ENCODE peak calls at places on chromosomes 13 and 19, in six cellular contexts. One of them, this sample, is unnamed.
A peak's percentile ranks its signal among the peaks of the same experiment; 100 is the strongest.

GRCh38 chr13:59425211-59425721 is 738.5 kb downstream of the DIAPH3 start:
- DNase-seq in MM.1S: no peak
- DNase-seq in hepatocyte: no peak
- DNase-seq in GM23248: peak; percentile 43
- DNase-seq in OCI-LY7: no peak
- DNase-seq in PC-3: no peak
- DNase-seq in this sample: no peak

GRCh38 chr13:94548382-94549240 is 47.3 kb downstream of the TGDS start:
- DNase-seq in MM.1S: peak; percentile 80
- DNase-seq in hepatocyte: peak; percentile 78
- DNase-seq in GM23248: peak; percentile 58
- DNase-seq in OCI-LY7: peak; percentile 52
- DNase-seq in PC-3: peak; percentile 46
- DNase-seq in this sample: no peak

GRCh38 chr13:99995503-99996176 is 14.1 kb downstream of the ZIC2 start:
- DNase-seq in MM.1S: no peak
- DNase-seq in hepatocyte: no peak
- DNase-seq in GM23248: no peak
- DNase-seq in OCI-LY7: no peak
- DNase-seq in PC-3: no peak
- DNase-seq in this sample: no peak

GRCh38 chr13:28049215-28049614 is 51.2 kb downstream of the FLT3 start:
- DNase-seq in MM.1S: no peak
- DNase-seq in hepatocyte: no peak
- DNase-seq in GM23248: no peak
- DNase-seq in OCI-LY7: no peak
- DNase-seq in PC-3: no peak
- DNase-seq in this sample: no peak

GRCh38 chr13:25630327-25630726 is 258.6 kb downstream of the ATP8A2 start:
- DNase-seq in MM.1S: no peak
- DNase-seq in hepatocyte: no peak
- DNase-seq in GM23248: no peak
- DNase-seq in OCI-LY7: no peak
- DNase-seq in PC-3: no peak
- DNase-seq in this sample: no peak

GRCh38 chr13:93915269-93915809 is 564.1 kb downstream of the DCT start:
- DNase-seq in MM.1S: no peak
- DNase-seq in hepatocyte: no peak
- DNase-seq in GM23248: peak; percentile 86
- DNase-seq in OCI-LY7: no peak
- DNase-seq in PC-3: no peak
- DNase-seq in this sample: no peak

GRCh38 chr13:32445461-32445860 is 17.5 kb upstream of the N4BP2L1 start:
- DNase-seq in MM.1S: no peak
- DNase-seq in hepatocyte: no peak
- DNase-seq in GM23248: no peak
- DNase-seq in OCI-LY7: no peak
- DNase-seq in PC-3: no peak
- DNase-seq in this sample: no peak

GRCh38 chr19:45470147-45471081 is 2.6 kb downstream of the FOSB start:
- DNase-seq in MM.1S: no peak
- DNase-seq in hepatocyte: peak; percentile 44
- DNase-seq in GM23248: peak; percentile 90
- DNase-seq in OCI-LY7: no peak
- DNase-seq in PC-3: peak; percentile 84
- DNase-seq in this sample: peak; percentile 74

GRCh38 chr19:5292843-5293606 is 47.6 kb downstream of the PTPRS start:
- DNase-seq in MM.1S: no peak
- DNase-seq in hepatocyte: peak; percentile 89
- DNase-seq in GM23248: peak; percentile 92
- DNase-seq in OCI-LY7: peak; percentile 83
- DNase-seq in PC-3: peak; percentile 67
- DNase-seq in this sample: peak; percentile 50

GRCh38 chr13:30796833-30797601 is 61.7 kb downstream of the ALOX5AP start:
- DNase-seq in MM.1S: no peak
- DNase-seq in hepatocyte: no peak
- DNase-seq in GM23248: no peak
- DNase-seq in OCI-LY7: no peak
- DNase-seq in PC-3: peak; percentile 3
- DNase-seq in this sample: no peak

GRCh38 chr13:114135731-114136171 is 3.3 kb upstream of the RASA3 start:
- DNase-seq in MM.1S: no peak
- DNase-seq in hepatocyte: no peak
- DNase-seq in GM23248: no peak
- DNase-seq in OCI-LY7: no peak
- DNase-seq in PC-3: no peak
- DNase-seq in this sample: no peak

GRCh38 chr19:52492991-52493470 is 34.4 kb upstream of the ZNF808 start:
- DNase-seq in MM.1S: no peak
- DNase-seq in hepatocyte: peak; percentile 73
- DNase-seq in GM23248: no peak
- DNase-seq in OCI-LY7: no peak
- DNase-seq in PC-3: no peak
- DNase-seq in this sample: no peak

GRCh38 chr13:100673831-100674362 is 698 bp downstream of the TMTC4 start:
- DNase-seq in MM.1S: peak; percentile 24
- DNase-seq in hepatocyte: peak; percentile 82
- DNase-seq in GM23248: peak; percentile 88
- DNase-seq in OCI-LY7: peak; percentile 11
- DNase-seq in PC-3: peak; percentile 70
- DNase-seq in this sample: peak; percentile 37

GRCh38 chr19:47573076-47574026 is at the start of gene ZNF541:
- DNase-seq in MM.1S: no peak
- DNase-seq in hepatocyte: no peak
- DNase-seq in GM23248: peak; percentile 69
- DNase-seq in OCI-LY7: no peak
- DNase-seq in PC-3: no peak
- DNase-seq in this sample: no peak

GRCh38 chr13:48656621-48657020 is 2.9 kb downstream of the CYSLTR2 start:
- DNase-seq in MM.1S: no peak
- DNase-seq in hepatocyte: no peak
- DNase-seq in GM23248: no peak
- DNase-seq in OCI-LY7: no peak
- DNase-seq in PC-3: no peak
- DNase-seq in this sample: no peak

GRCh38 chr13:95115525-95115924 is 185.7 kb downstream of the ABCC4 start:
- DNase-seq in MM.1S: no peak
- DNase-seq in hepatocyte: peak; percentile 61
- DNase-seq in GM23248: no peak
- DNase-seq in OCI-LY7: no peak
- DNase-seq in PC-3: peak; percentile 93
- DNase-seq in this sample: peak; percentile 40

GRCh38 chr19:12952488-12953455 is 4.3 kb downstream of the GADD45GIP1 start:
- DNase-seq in MM.1S: no peak
- DNase-seq in hepatocyte: no peak
- DNase-seq in GM23248: peak; percentile 94
- DNase-seq in OCI-LY7: no peak
- DNase-seq in PC-3: peak; percentile 60
- DNase-seq in this sample: no peak

GRCh38 chr19:42658148-42658547 is 63.4 kb upstream of the CEACAM8 start:
- DNase-seq in MM.1S: no peak
- DNase-seq in hepatocyte: no peak
- DNase-seq in GM23248: peak; percentile 27
- DNase-seq in OCI-LY7: no peak
- DNase-seq in PC-3: no peak
- DNase-seq in this sample: no peak

GRCh38 chr19:13764821-13765394 is 586 bp downstream of the MRI1 start:
- DNase-seq in MM.1S: no peak
- DNase-seq in hepatocyte: peak; percentile 54
- DNase-seq in GM23248: peak; percentile 62
- DNase-seq in OCI-LY7: no peak
- DNase-seq in PC-3: peak; percentile 23
- DNase-seq in this sample: no peak

GRCh38 chr13:49399801-49400472 is 43.9 kb downstream of the CAB39L start:
- DNase-seq in MM.1S: no peak
- DNase-seq in hepatocyte: peak; percentile 6
- DNase-seq in GM23248: no peak
- DNase-seq in OCI-LY7: peak; percentile 21
- DNase-seq in PC-3: peak; percentile 73
- DNase-seq in this sample: peak; percentile 93

GRCh38 chr19:15672580-15673175 is at the start of gene CYP4F12:
- DNase-seq in MM.1S: no peak
- DNase-seq in hepatocyte: peak; percentile 11
- DNase-seq in GM23248: peak; percentile 10
- DNase-seq in OCI-LY7: no peak
- DNase-seq in PC-3: peak; percentile 56
- DNase-seq in this sample: peak; percentile 92
- H3K9me2 ChIP-seq in MM.1S: no peaks in the 10 kb centered on the region
- H3K9me2 ChIP-seq in hepatocyte: no peaks in the 10 kb centered on the region
- H3K9me2 ChIP-seq in GM23248: no peaks in the 10 kb centered on the region
- H3K9me2 ChIP-seq in OCI-LY7: no peaks in the 10 kb centered on the region
- H3K9me2 ChIP-seq in PC-3: no peaks in the 10 kb centered on the region
- H3K9me2 ChIP-seq in this sample: no peaks in the 10 kb centered on the region

DNA sequence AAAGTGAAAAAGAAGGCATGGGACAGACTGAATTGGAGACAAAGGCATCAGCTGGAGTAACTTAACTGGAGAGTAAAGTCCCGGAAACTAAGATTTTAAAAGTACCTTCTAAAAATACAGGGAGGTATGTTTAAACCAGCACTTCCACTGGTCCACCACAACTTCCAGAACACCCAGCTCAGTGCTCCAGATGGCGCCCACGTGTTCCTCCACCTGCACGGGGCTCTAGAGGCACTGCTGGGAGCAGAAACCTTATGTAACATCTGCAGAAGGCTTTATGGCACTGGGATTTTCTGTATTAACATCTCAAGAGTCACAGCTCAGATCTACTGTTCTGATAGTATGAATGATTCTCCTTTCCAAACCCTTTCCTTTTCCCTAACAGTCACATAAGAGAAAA is 252.1 kb downstream of the DCLK1 start:
- DNase-seq in MM.1S: peak; percentile 28
- DNase-seq in hepatocyte: no peak
- DNase-seq in GM23248: no peak
- DNase-seq in OCI-LY7: no peak
- DNase-seq in PC-3: no peak
- DNase-seq in this sample: no peak
- H3K9me2 ChIP-seq in MM.1S: no peaks in the 10 kb centered on the region
- H3K9me2 ChIP-seq in hepatocyte: no peaks in the 10 kb centered on the region
- H3K9me2 ChIP-seq in GM23248: no peaks in the 10 kb centered on the region
- H3K9me2 ChIP-seq in OCI-LY7: no peaks in the 10 kb centered on the region
- H3K9me2 ChIP-seq in PC-3: no peaks in the 10 kb centered on the region
- H3K9me2 ChIP-seq in this sample: no peaks in the 10 kb centered on the region

DNA sequence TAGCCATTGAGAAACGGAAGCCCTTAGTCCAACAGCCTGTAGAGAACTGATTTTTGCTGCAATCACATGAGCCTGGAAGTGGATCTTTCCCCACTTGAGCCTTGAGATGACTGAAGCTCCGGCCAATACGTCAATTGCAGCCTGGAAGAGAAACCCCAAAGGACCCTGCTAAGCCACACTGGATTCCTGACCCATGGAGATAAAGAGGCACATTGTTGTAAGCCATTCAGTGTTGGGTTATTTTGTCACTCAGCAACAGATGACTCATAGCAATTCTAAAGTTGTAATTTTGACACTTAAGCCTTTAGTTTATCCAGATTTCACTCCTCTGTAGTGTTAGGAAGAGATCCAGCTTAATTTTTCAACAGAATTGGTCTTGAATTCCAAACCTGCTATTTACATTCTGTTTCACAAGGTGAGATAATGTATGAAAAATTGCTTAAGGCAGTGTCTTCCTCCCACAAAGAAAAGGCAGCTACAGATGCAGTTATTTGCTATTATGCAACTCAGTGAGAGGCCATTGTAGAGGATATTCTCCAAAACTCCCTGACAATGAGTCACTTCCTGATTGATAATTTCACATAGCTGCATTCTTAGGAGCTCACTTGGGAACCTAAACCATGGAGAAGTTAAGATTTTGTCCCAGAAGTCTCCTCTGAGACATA is 59.4 kb upstream of the TSHZ3 start:
- DNase-seq in MM.1S: no peak
- DNase-seq in hepatocyte: peak; percentile 38
- DNase-seq in GM23248: peak; percentile 90
- DNase-seq in OCI-LY7: no peak
- DNase-seq in PC-3: peak; percentile 36
- DNase-seq in this sample: no peak
- H3K9me2 ChIP-seq in MM.1S: no peaks in the 10 kb centered on the region
- H3K9me2 ChIP-seq in hepatocyte: no peaks in the 10 kb centered on the region
- H3K9me2 ChIP-seq in GM23248: no peaks in the 10 kb centered on the region
- H3K9me2 ChIP-seq in OCI-LY7: no peaks in the 10 kb centered on the region
- H3K9me2 ChIP-seq in PC-3: no peaks in the 10 kb centered on the region
- H3K9me2 ChIP-seq in this sample: no peaks in the 10 kb centered on the region

DNA sequence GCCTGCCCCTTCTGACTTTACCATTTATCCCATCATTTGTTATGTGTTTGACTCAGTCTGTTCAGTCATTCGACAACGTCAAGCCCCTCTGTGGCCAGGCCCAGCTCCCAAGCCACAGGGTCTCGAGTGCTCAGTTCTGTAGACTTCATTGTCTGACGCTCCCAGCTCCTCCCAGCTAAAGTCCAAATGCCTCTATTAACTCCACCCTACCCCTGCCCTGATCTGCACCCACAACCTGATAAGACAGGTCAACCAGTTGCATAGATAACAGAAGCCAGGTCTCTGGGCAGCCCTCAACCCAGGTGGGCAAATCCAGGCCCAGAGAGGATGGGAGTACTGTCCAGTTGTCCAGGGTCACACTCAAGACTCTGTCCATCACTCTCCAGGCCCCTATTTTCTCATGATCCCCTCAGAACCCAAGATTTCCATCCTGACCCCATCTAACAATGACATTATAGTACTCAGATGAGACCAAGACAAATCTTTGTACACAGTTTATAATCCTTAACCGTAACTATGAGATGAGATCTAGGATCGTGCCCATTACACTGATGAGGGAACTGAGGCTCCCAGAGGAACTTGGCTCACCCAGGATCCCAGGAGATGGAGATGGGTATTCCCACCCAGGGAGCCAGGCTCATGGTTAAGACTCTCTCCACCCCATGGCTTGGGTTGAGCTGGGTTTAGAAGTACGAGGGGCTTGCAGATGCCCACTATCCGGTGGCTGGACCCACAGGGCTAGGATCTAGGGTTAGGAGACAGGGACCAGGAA is 1.1 kb downstream of the TM6SF2 start:
- DNase-seq in MM.1S: no peak
- DNase-seq in hepatocyte: no peak
- DNase-seq in GM23248: no peak
- DNase-seq in OCI-LY7: no peak
- DNase-seq in PC-3: no peak
- DNase-seq in this sample: no peak
- H3K9me2 ChIP-seq in MM.1S: no peaks in the 10 kb centered on the region
- H3K9me2 ChIP-seq in hepatocyte: no peaks in the 10 kb centered on the region
- H3K9me2 ChIP-seq in GM23248: no peaks in the 10 kb centered on the region
- H3K9me2 ChIP-seq in OCI-LY7: no peaks in the 10 kb centered on the region
- H3K9me2 ChIP-seq in PC-3: no peaks in the 10 kb centered on the region
- H3K9me2 ChIP-seq in this sample: no peaks in the 10 kb centered on the region

GRCh38 chr19:15859187-15859586 is 38.7 kb downstream of the CYP4F2 start:
- DNase-seq in MM.1S: no peak
- DNase-seq in hepatocyte: no peak
- DNase-seq in GM23248: no peak
- DNase-seq in OCI-LY7: no peak
- DNase-seq in PC-3: no peak
- DNase-seq in this sample: no peak
- H3K9me2 ChIP-seq in MM.1S: no peaks in the 10 kb centered on the region
- H3K9me2 ChIP-seq in hepatocyte: no peaks in the 10 kb centered on the region
- H3K9me2 ChIP-seq in GM23248: no peaks in the 10 kb centered on the region
- H3K9me2 ChIP-seq in OCI-LY7: no peaks in the 10 kb centered on the region
- H3K9me2 ChIP-seq in PC-3: no peaks in the 10 kb centered on the region
- H3K9me2 ChIP-seq in this sample: no peaks in the 10 kb centered on the region

DNA sequence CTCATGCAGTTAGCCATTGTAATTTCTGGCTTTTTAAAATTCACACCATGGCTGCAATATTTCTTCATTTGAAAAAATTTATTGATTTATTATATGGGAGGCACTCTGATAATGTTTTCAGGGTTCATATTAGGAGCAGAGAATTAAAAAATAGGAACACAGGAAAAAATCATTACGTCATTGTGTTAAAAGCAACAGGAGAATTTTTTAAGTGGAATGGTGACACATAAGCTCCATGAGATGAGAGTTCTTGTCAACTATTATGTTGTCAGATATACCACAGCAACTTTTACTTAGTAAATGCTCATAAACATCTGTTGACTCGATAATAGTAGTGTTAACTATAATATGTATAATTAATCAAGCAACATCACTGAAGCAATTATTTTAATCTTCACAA is 400.1 kb downstream of the TDRD3 start:
- DNase-seq in MM.1S: no peak
- DNase-seq in hepatocyte: no peak
- DNase-seq in GM23248: no peak
- DNase-seq in OCI-LY7: no peak
- DNase-seq in PC-3: no peak
- DNase-seq in this sample: no peak
- H3K9me2 ChIP-seq in MM.1S: no peaks in the 10 kb centered on the region
- H3K9me2 ChIP-seq in hepatocyte: no peaks in the 10 kb centered on the region
- H3K9me2 ChIP-seq in GM23248: no peaks in the 10 kb centered on the region
- H3K9me2 ChIP-seq in OCI-LY7: no peaks in the 10 kb centered on the region
- H3K9me2 ChIP-seq in PC-3: no peaks in the 10 kb centered on the region
- H3K9me2 ChIP-seq in this sample: no peaks in the 10 kb centered on the region

This sample was measured in PC-9.